ENCODE peak calls at places on chromosomes 13 and 19, in seven cellular contexts. One of them, this sample, is unnamed.

GRCh38 chr19:18846862-18847515 is 15.2 kb downstream of the UPF1 start:
- DNase-seq in activated CD8-positive, alpha-beta T cell treated with anti-CD3 and anti-CD28 coated beads for 36 hours: peak
- DNase-seq in AG04449: no peak
- DNase-seq in choroid plexus epithelial cell: peak
- DNase-seq in BE2C: peak
- DNase-seq in cardiac fibroblast: peak
- DNase-seq in PC-9: peak
- DNase-seq in this sample: peak

GRCh38 chr13:73421310-73421912 is 362.6 kb downstream of the KLF5 start:
- DNase-seq in activated CD8-positive, alpha-beta T cell treated with anti-CD3 and anti-CD28 coated beads for 36 hours: peak
- DNase-seq in AG04449: no peak
- DNase-seq in choroid plexus epithelial cell: peak
- DNase-seq in BE2C: no peak
- DNase-seq in cardiac fibroblast: peak
- DNase-seq in PC-9: peak
- DNase-seq in this sample: no peak

GRCh38 chr13:104530741-104531140 is 1464.5 kb upstream of the SLC10A2 start:
- DNase-seq in activated CD8-positive, alpha-beta T cell treated with anti-CD3 and anti-CD28 coated beads for 36 hours: no peak
- DNase-seq in AG04449: no peak
- DNase-seq in choroid plexus epithelial cell: no peak
- DNase-seq in BE2C: no peak
- DNase-seq in cardiac fibroblast: no peak
- DNase-seq in PC-9: no peak
- DNase-seq in this sample: no peak

GRCh38 chr13:23928985-23929384 is 31.7 kb upstream of the C1QTNF9B start:
- DNase-seq in activated CD8-positive, alpha-beta T cell treated with anti-CD3 and anti-CD28 coated beads for 36 hours: no peak
- DNase-seq in AG04449: peak
- DNase-seq in choroid plexus epithelial cell: peak
- DNase-seq in BE2C: no peak
- DNase-seq in cardiac fibroblast: peak
- DNase-seq in PC-9: no peak
- DNase-seq in this sample: no peak

GRCh38 chr13:113519556-113519955 is 29.0 kb upstream of the DCUN1D2 start:
- DNase-seq in activated CD8-positive, alpha-beta T cell treated with anti-CD3 and anti-CD28 coated beads for 36 hours: no peak
- DNase-seq in AG04449: no peak
- DNase-seq in choroid plexus epithelial cell: no peak
- DNase-seq in BE2C: no peak
- DNase-seq in cardiac fibroblast: no peak
- DNase-seq in PC-9: no peak
- DNase-seq in this sample: no peak

GRCh38 chr19:46610851-46611770 is 10.0 kb downstream of the CALM3 start:
- DNase-seq in activated CD8-positive, alpha-beta T cell treated with anti-CD3 and anti-CD28 coated beads for 36 hours: peak
- DNase-seq in AG04449: no peak
- DNase-seq in choroid plexus epithelial cell: peak
- DNase-seq in BE2C: no peak
- DNase-seq in cardiac fibroblast: no peak
- DNase-seq in PC-9: no peak
- DNase-seq in this sample: peak

GRCh38 chr19:20664917-20665781 is 3.8 kb upstream of the ZNF626 start:
- DNase-seq in activated CD8-positive, alpha-beta T cell treated with anti-CD3 and anti-CD28 coated beads for 36 hours: no peak
- DNase-seq in AG04449: no peak
- DNase-seq in choroid plexus epithelial cell: peak
- DNase-seq in BE2C: no peak
- DNase-seq in cardiac fibroblast: peak
- DNase-seq in PC-9: no peak
- DNase-seq in this sample: no peak

GRCh38 chr19:20078696-20079095 is 896 bp downstream of the ZNF90 start:
- DNase-seq in activated CD8-positive, alpha-beta T cell treated with anti-CD3 and anti-CD28 coated beads for 36 hours: peak
- DNase-seq in AG04449: no peak
- DNase-seq in choroid plexus epithelial cell: peak
- DNase-seq in BE2C: peak
- DNase-seq in cardiac fibroblast: peak
- DNase-seq in PC-9: peak
- DNase-seq in this sample: peak

GRCh38 chr19:22428299-22428913 is 6.3 kb upstream of the ZNF98 start:
- DNase-seq in activated CD8-positive, alpha-beta T cell treated with anti-CD3 and anti-CD28 coated beads for 36 hours: no peak
- DNase-seq in AG04449: no peak
- DNase-seq in choroid plexus epithelial cell: no peak
- DNase-seq in BE2C: no peak
- DNase-seq in cardiac fibroblast: no peak
- DNase-seq in PC-9: no peak
- DNase-seq in this sample: no peak

GRCh38 chr13:77002590-77003190 is 10.8 kb downstream of the CLN5 start:
- DNase-seq in activated CD8-positive, alpha-beta T cell treated with anti-CD3 and anti-CD28 coated beads for 36 hours: no peak
- DNase-seq in AG04449: no peak
- DNase-seq in choroid plexus epithelial cell: peak
- DNase-seq in BE2C: no peak
- DNase-seq in cardiac fibroblast: peak
- DNase-seq in PC-9: peak
- DNase-seq in this sample: no peak

GRCh38 chr19:18529782-18530181 is 7.9 kb upstream of the ELL start:
- DNase-seq in activated CD8-positive, alpha-beta T cell treated with anti-CD3 and anti-CD28 coated beads for 36 hours: no peak
- DNase-seq in AG04449: no peak
- DNase-seq in choroid plexus epithelial cell: no peak
- DNase-seq in BE2C: peak
- DNase-seq in cardiac fibroblast: no peak
- DNase-seq in PC-9: no peak
- DNase-seq in this sample: no peak

GRCh38 chr19:55172741-55173140 is 6.3 kb upstream of the DNAAF3 start:
- DNase-seq in activated CD8-positive, alpha-beta T cell treated with anti-CD3 and anti-CD28 coated beads for 36 hours: no peak
- DNase-seq in AG04449: no peak
- DNase-seq in choroid plexus epithelial cell: peak
- DNase-seq in BE2C: no peak
- DNase-seq in cardiac fibroblast: peak
- DNase-seq in PC-9: no peak
- DNase-seq in this sample: no peak

GRCh38 chr13:56189978-56190377 is 950.7 kb upstream of the PRR20A start:
- DNase-seq in activated CD8-positive, alpha-beta T cell treated with anti-CD3 and anti-CD28 coated beads for 36 hours: no peak
- DNase-seq in AG04449: no peak
- DNase-seq in choroid plexus epithelial cell: no peak
- DNase-seq in BE2C: no peak
- DNase-seq in cardiac fibroblast: no peak
- DNase-seq in PC-9: no peak
- DNase-seq in this sample: no peak

GRCh38 chr19:38452430-38453366 is 19.2 kb downstream of the RYR1 start:
- DNase-seq in activated CD8-positive, alpha-beta T cell treated with anti-CD3 and anti-CD28 coated beads for 36 hours: peak
- DNase-seq in AG04449: no peak
- DNase-seq in choroid plexus epithelial cell: no peak
- DNase-seq in BE2C: peak
- DNase-seq in cardiac fibroblast: no peak
- DNase-seq in PC-9: no peak
- DNase-seq in this sample: no peak

GRCh38 chr19:56838930-56839664 is 1.4 kb downstream of the PEG3 start:
- DNase-seq in activated CD8-positive, alpha-beta T cell treated with anti-CD3 and anti-CD28 coated beads for 36 hours: peak
- DNase-seq in AG04449: no peak
- DNase-seq in choroid plexus epithelial cell: peak
- DNase-seq in BE2C: peak
- DNase-seq in cardiac fibroblast: peak
- DNase-seq in PC-9: no peak
- DNase-seq in this sample: no peak

GRCh38 chr13:23268441-23268840 is 87.7 kb downstream of the SGCG start:
- DNase-seq in activated CD8-positive, alpha-beta T cell treated with anti-CD3 and anti-CD28 coated beads for 36 hours: peak
- DNase-seq in AG04449: no peak
- DNase-seq in choroid plexus epithelial cell: no peak
- DNase-seq in BE2C: no peak
- DNase-seq in cardiac fibroblast: no peak
- DNase-seq in PC-9: no peak
- DNase-seq in this sample: peak

GRCh38 chr13:110379905-110380341 is 72.8 kb downstream of the COL4A2 start:
- DNase-seq in activated CD8-positive, alpha-beta T cell treated with anti-CD3 and anti-CD28 coated beads for 36 hours: no peak
- DNase-seq in AG04449: no peak
- DNase-seq in choroid plexus epithelial cell: peak
- DNase-seq in BE2C: no peak
- DNase-seq in cardiac fibroblast: peak
- DNase-seq in PC-9: peak
- DNase-seq in this sample: no peak

GRCh38 chr19:34474233-34474989 is 7.1 kb upstream of the WTIP start:
- DNase-seq in activated CD8-positive, alpha-beta T cell treated with anti-CD3 and anti-CD28 coated beads for 36 hours: no peak
- DNase-seq in AG04449: no peak
- DNase-seq in choroid plexus epithelial cell: no peak
- DNase-seq in BE2C: no peak
- DNase-seq in cardiac fibroblast: no peak
- DNase-seq in PC-9: no peak
- DNase-seq in this sample: no peak

GRCh38 chr19:3338541-3339181 is 27.7 kb upstream of the NFIC start:
- DNase-seq in activated CD8-positive, alpha-beta T cell treated with anti-CD3 and anti-CD28 coated beads for 36 hours: peak
- DNase-seq in AG04449: no peak
- DNase-seq in choroid plexus epithelial cell: no peak
- DNase-seq in BE2C: no peak
- DNase-seq in cardiac fibroblast: no peak
- DNase-seq in PC-9: peak
- DNase-seq in this sample: no peak

GRCh38 chr13:109773276-109773675 is 13.1 kb downstream of the IRS2 start:
- DNase-seq in activated CD8-positive, alpha-beta T cell treated with anti-CD3 and anti-CD28 coated beads for 36 hours: peak
- DNase-seq in AG04449: no peak
- DNase-seq in choroid plexus epithelial cell: no peak
- DNase-seq in BE2C: no peak
- DNase-seq in cardiac fibroblast: no peak
- DNase-seq in PC-9: peak
- DNase-seq in this sample: no peak

GRCh38 chr13:42720116-42720857 is 61.1 kb upstream of the FAM216B start:
- DNase-seq in activated CD8-positive, alpha-beta T cell treated with anti-CD3 and anti-CD28 coated beads for 36 hours: peak
- DNase-seq in AG04449: peak
- DNase-seq in choroid plexus epithelial cell: peak
- DNase-seq in BE2C: peak
- DNase-seq in cardiac fibroblast: peak
- DNase-seq in PC-9: peak
- DNase-seq in this sample: no peak

GRCh38 chr13:24348385-24348784 is 39.0 kb downstream of the C1QTNF9 start:
- DNase-seq in activated CD8-positive, alpha-beta T cell treated with anti-CD3 and anti-CD28 coated beads for 36 hours: no peak
- DNase-seq in AG04449: no peak
- DNase-seq in choroid plexus epithelial cell: no peak
- DNase-seq in BE2C: no peak
- DNase-seq in cardiac fibroblast: peak
- DNase-seq in PC-9: peak
- DNase-seq in this sample: no peak

GRCh38 chr13:77034883-77035282 is 7.9 kb upstream of the FBXL3 start:
- DNase-seq in activated CD8-positive, alpha-beta T cell treated with anti-CD3 and anti-CD28 coated beads for 36 hours: no peak
- DNase-seq in AG04449: no peak
- DNase-seq in choroid plexus epithelial cell: peak
- DNase-seq in BE2C: no peak
- DNase-seq in cardiac fibroblast: peak
- DNase-seq in PC-9: no peak
- DNase-seq in this sample: no peak

GRCh38 chr13:87999791-88000190 is 328.6 kb downstream of the SLITRK5 start:
- DNase-seq in activated CD8-positive, alpha-beta T cell treated with anti-CD3 and anti-CD28 coated beads for 36 hours: no peak
- DNase-seq in AG04449: no peak
- DNase-seq in choroid plexus epithelial cell: peak
- DNase-seq in BE2C: no peak
- DNase-seq in cardiac fibroblast: no peak
- DNase-seq in PC-9: no peak
- DNase-seq in this sample: no peak

GRCh38 chr13:27168870-27169525 is 2.6 kb downstream of the USP12 start:
- DNase-seq in activated CD8-positive, alpha-beta T cell treated with anti-CD3 and anti-CD28 coated beads for 36 hours: no peak
- DNase-seq in AG04449: no peak
- DNase-seq in choroid plexus epithelial cell: no peak
- DNase-seq in BE2C: no peak
- DNase-seq in cardiac fibroblast: peak
- DNase-seq in PC-9: no peak
- DNase-seq in this sample: no peak

DNA sequence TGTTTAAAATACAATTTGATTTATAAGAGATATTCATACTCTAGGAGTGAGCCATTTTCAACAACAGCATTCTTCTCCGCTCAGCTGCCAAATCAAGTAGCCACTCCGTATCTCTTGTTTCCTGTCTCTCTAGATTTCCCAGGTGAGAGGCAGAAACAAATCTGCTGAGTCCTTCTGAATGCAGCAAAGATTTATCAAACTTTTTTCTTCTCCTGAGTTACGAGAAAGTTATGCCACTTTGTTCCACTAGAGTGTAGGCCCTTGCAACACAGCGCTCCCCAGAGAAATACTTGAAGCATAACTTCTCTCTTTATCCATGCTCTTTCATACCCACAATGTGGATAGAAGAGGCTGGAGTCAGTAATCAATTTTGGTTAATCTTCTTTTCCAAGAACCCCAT is 1960.8 kb downstream of the OLFM4 start:
- DNase-seq in activated CD8-positive, alpha-beta T cell treated with anti-CD3 and anti-CD28 coated beads for 36 hours: no peak
- DNase-seq in AG04449: no peak
- DNase-seq in choroid plexus epithelial cell: no peak
- DNase-seq in BE2C: no peak
- DNase-seq in cardiac fibroblast: no peak
- DNase-seq in PC-9: no peak
- DNase-seq in this sample: no peak
- TF ChIP-seq CTCF in activated CD8-positive, alpha-beta T cell treated with anti-CD3 and anti-CD28 coated beads for 36 hours: no peak
- TF ChIP-seq CTCF in AG04449: no peak
- TF ChIP-seq CTCF in choroid plexus epithelial cell: no peak
- TF ChIP-seq CTCF in BE2C: peak
- TF ChIP-seq CTCF in cardiac fibroblast: no peak
- TF ChIP-seq CTCF in PC-9: no peak
- TF ChIP-seq CTCF in this sample: no peak

GRCh38 chr13:47459512-47459911 is 541.6 kb downstream of the SUCLA2 start:
- DNase-seq in activated CD8-positive, alpha-beta T cell treated with anti-CD3 and anti-CD28 coated beads for 36 hours: no peak
- DNase-seq in AG04449: no peak
- DNase-seq in choroid plexus epithelial cell: peak
- DNase-seq in BE2C: no peak
- DNase-seq in cardiac fibroblast: peak
- DNase-seq in PC-9: no peak
- DNase-seq in this sample: no peak
- TF ChIP-seq CTCF in activated CD8-positive, alpha-beta T cell treated with anti-CD3 and anti-CD28 coated beads for 36 hours: no peak
- TF ChIP-seq CTCF in AG04449: peak
- TF ChIP-seq CTCF in choroid plexus epithelial cell: peak
- TF ChIP-seq CTCF in BE2C: peak
- TF ChIP-seq CTCF in cardiac fibroblast: peak
- TF ChIP-seq CTCF in PC-9: no peak
- TF ChIP-seq CTCF in this sample: no peak

GRCh38 chr19:1069009-1069779 is 2.2 kb downstream of the ARHGAP45 start:
- DNase-seq in activated CD8-positive, alpha-beta T cell treated with anti-CD3 and anti-CD28 coated beads for 36 hours: peak
- DNase-seq in AG04449: no peak
- DNase-seq in choroid plexus epithelial cell: no peak
- DNase-seq in BE2C: no peak
- DNase-seq in cardiac fibroblast: no peak
- DNase-seq in PC-9: no peak
- DNase-seq in this sample: peak
- TF ChIP-seq CTCF in activated CD8-positive, alpha-beta T cell treated with anti-CD3 and anti-CD28 coated beads for 36 hours: no peak
- TF ChIP-seq CTCF in AG04449: no peak
- TF ChIP-seq CTCF in choroid plexus epithelial cell: no peak
- TF ChIP-seq CTCF in BE2C: no peak
- TF ChIP-seq CTCF in cardiac fibroblast: no peak
- TF ChIP-seq CTCF in PC-9: no peak
- TF ChIP-seq CTCF in this sample: no peak

DNA sequence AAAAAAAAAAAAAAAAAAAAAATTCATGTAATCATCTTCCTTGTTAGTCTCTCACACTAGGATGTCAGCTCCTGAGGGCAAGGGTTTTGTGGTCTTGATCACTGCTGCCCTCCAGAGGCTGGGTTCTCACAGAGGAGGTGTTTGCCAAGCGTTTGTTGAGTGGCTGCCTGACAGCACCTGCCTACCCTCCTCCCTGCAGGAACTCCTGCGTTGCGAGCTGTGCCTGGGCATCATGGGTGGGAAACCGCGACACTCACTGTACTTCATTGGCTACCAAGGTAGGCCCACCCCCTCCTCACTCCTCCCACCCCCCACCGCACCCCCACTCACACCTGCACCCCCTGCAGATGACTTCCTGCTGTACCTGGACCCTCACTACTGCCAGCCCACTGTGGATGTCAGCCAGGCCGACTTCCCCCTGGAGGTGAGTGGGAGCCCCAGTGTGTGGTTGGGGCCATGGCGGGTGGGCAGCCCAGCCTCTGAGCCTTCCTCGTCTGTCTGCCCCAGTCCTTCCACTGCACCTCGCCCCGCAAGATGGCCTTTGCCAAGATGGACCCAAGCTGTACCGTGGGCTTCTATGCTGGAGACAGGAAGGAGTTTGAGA is 8.1 kb downstream of the ATG4D start:
- DNase-seq in activated CD8-positive, alpha-beta T cell treated with anti-CD3 and anti-CD28 coated beads for 36 hours: peak
- DNase-seq in AG04449: no peak
- DNase-seq in choroid plexus epithelial cell: peak
- DNase-seq in BE2C: peak
- DNase-seq in cardiac fibroblast: peak
- DNase-seq in PC-9: peak
- DNase-seq in this sample: no peak
- TF ChIP-seq CTCF in activated CD8-positive, alpha-beta T cell treated with anti-CD3 and anti-CD28 coated beads for 36 hours: no peak
- TF ChIP-seq CTCF in AG04449: no peak
- TF ChIP-seq CTCF in choroid plexus epithelial cell: peak
- TF ChIP-seq CTCF in BE2C: peak
- TF ChIP-seq CTCF in cardiac fibroblast: peak
- TF ChIP-seq CTCF in PC-9: peak
- TF ChIP-seq CTCF in this sample: no peak